ENCODE peak calls at places on chromosomes 16 and 17, in nine cellular contexts. Y is A549, V is lower lobe of right lung, G is tibial artery, X is lung, Z is upper lobe of right lung, O is pancreas, D is astrocyte of the spinal cord, U is transverse colon. J is an unnamed sample.
A peak's percentile ranks its signal among the peaks of the same experiment; 100 is the strongest.

GRCh38 chr16:16183562-16183961 is 39.7 kb downstream of the ABCC6 start:
- DNase-seq in U (no peak), Y (no peak), G (no peak), D (no peak), V (no peak), X (no peak), O (no peak), Z (no peak), J (no peak)

GRCh38 chr16:7605812-7606211 is 273.2 kb downstream of the RBFOX1 start:
- DNase-seq in O (no peak), G (no peak), U (no peak), Y (no peak), Z (no peak), X (no peak), V (no peak), D (no peak), J (no peak)

GRCh38 chr17:385195-385835 is 32.7 kb upstream of the RPH3AL start:
- DNase-seq in Z (peak; percentile 79), X (peak; percentile 60), U (peak; percentile 42), Y (peak; percentile 56), O (peak; percentile 56), G (no peak), D (no peak), V (peak; percentile 63), J (no peak)

GRCh38 chr17:62062313-62062712 is 2.8 kb downstream of the MED13 start:
- DNase-seq in G (no peak), Y (no peak), X (no peak), D (peak; percentile 17), Z (no peak), U (no peak), V (no peak), O (no peak), J (no peak)

GRCh38 chr16:2437032-2437790 is 8.0 kb downstream of the CCNF start:
- DNase-seq in O (no peak), U (no peak), V (no peak), G (peak; percentile 45), Z (peak; percentile 29), Y (no peak), D (no peak), X (no peak), J (no peak)

GRCh38 chr17:78351449-78352006 is 8.3 kb downstream of the SOCS3 start:
- DNase-seq in X (peak; percentile 92), D (peak; percentile 89), U (peak; percentile 89), Y (peak; percentile 86), Z (peak; percentile 96), G (peak; percentile 97), V (peak; percentile 94), O (peak; percentile 72), J (peak; percentile 99)

GRCh38 chr16:53043462-53043861 is 9.2 kb downstream of the CHD9NB start:
- DNase-seq in U (peak; percentile 23), G (no peak), Z (no peak), Y (no peak), D (no peak), V (no peak), O (no peak), X (no peak), J (no peak)

GRCh38 chr17:62030264-62030663 is 34.8 kb downstream of the MED13 start:
- DNase-seq in X (no peak), D (no peak), U (no peak), Y (no peak), G (no peak), V (no peak), Z (no peak), O (no peak), J (no peak)

GRCh38 chr17:63955791-63956190 is 16.9 kb downstream of the SCN4A start:
- DNase-seq in X (no peak), Y (no peak), D (no peak), V (no peak), G (no peak), O (no peak), U (no peak), Z (no peak), J (no peak)

GRCh38 chr17:74566132-74566753 is 1.1 kb downstream of the CD300H start:
- DNase-seq in Y (peak; percentile 66), Z (no peak), X (no peak), D (no peak), V (no peak), O (no peak), G (no peak), U (peak; percentile 39), J (no peak)

GRCh38 chr17:74024871-74025531 is 178.5 kb upstream of the RPL38 start:
- DNase-seq in U (no peak), V (no peak), G (no peak), D (no peak), X (no peak), Y (no peak), O (no peak), Z (no peak), J (no peak)

DNA sequence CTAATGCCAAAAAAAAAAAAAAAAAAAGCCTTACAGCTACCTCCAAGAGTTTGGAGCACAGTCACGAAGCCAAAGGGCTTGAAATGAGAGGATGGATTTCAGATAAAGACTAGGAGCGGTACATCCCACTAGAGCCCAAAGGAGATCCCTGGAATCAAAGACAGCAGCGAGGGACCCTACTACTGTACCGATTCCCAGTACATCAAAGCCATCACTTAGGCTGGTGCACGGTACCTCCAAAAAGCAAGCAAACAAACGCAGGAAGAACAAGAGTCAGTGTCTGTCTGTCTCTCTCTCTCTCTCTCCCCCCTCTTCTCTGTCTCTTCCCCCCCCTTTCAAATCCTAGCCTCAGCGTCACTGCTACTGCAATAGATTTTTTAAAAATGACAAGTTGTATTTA is 12.3 kb upstream of the ZFHX3 start:
- DNase-seq in X (no peak), V (no peak), U (no peak), Y (peak; percentile 40), G (peak; percentile 61), Z (no peak), D (no peak), O (no peak), J (no peak)
- H3K4me3 ChIP-seq in X (no peak overlapping the region), V (peak overlapping the region; percentile 73), U (peak overlapping the region; percentile 96), Y (peak overlapping the region; percentile 84), G (peak overlapping the region; percentile 88), Z (peak overlapping the region; percentile 71), D (peak overlapping the region; percentile 20), O (no peak overlapping the region), J (no peak overlapping the region)

DNA sequence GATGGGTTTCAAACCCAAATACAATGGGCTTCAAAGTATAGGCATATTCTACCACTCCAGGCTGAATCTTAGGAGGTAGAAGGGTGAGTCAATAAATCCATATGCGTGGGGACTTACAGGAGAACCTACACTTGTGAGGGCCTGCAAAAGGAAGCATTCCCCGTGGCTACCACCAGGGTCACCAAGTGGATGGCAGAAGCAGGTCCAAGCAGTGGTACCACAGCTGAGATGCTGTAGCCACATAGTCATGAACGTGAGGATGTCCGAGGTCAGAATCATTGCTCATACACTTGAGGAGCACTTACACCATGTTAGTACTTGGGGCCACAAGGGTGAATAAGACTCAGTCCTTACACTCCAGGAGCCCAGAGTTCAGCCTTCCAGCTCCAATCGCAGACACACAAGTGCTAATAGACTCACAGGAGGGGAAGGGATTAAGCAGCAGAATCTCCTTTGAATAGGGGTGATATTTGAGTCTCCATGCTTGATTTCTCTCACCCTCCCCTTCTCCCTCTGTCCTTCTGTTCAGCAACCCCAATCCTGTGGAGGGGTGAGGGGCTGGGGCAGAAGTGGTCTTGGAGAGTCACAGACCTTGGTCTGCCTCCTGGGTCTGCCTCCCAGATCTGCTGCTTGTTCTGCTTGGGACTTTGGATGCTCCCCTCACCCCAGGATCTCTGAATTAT is 42.5 kb upstream of the ASIC2 start:
- DNase-seq in Z (no peak), Y (peak; percentile 33), V (no peak), G (no peak), D (no peak), X (no peak), O (no peak), U (no peak), J (no peak)
- TF ChIP-seq CTCF in Z (no peak), Y (no peak), V (no peak), G (no peak), D (no peak), X (no peak), O (no peak), U (no peak), J (no peak)

DNA sequence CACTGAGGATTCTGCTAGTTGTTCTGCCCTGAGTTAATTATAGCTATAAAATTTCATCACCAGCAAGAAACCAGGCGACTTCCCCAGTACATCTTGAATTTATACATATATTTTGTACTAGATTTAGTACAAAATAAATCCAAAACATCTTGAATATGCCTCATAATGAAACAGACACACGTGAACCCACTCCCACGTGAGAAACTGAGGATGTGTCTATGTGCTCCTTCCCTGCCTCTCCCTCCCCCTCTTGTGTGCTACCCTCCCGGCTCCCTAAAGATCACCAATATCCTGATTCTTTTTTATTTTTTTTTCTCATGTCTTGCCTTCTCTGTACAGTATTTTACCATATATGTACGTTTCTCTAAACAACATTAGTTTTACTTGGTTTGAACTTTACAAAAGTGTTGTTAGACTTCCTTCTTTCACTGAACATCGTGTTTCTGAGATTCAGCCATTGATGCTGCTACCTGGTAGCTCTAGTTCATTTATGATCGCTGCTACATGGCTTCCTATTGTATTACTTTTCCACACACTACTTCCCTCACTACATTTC is 1.1 kb upstream of the LCMT1 start:
- DNase-seq in U (peak; percentile 24), V (no peak), Y (peak; percentile 40), G (no peak), O (no peak), Z (no peak), X (no peak), D (no peak), J (no peak)
- H3K4me3 ChIP-seq in U (peak overlapping the region; percentile 65), V (peak overlapping the region; percentile 96), Y (peak overlapping the region; percentile 78), G (peak overlapping the region; percentile 99), O (peak overlapping the region; percentile 97), Z (peak overlapping the region; percentile 98), X (no peak overlapping the region), D (peak overlapping the region; percentile 97), J (no peak overlapping the region)

GRCh38 chr17:27200476-27200875 is 93.4 kb upstream of the WSB1 start:
- DNase-seq in U (no peak), D (no peak), Z (no peak), Y (no peak), G (no peak), O (no peak), X (no peak), V (no peak), J (no peak)

GRCh38 chr17:27207073-27207511 is 86.8 kb upstream of the WSB1 start:
- DNase-seq in U (no peak), O (no peak), D (peak; percentile 33), X (no peak), Z (no peak), G (no peak), V (no peak), Y (peak; percentile 19), J (no peak)

GRCh38 chr17:27209316-27209715 is 84.6 kb upstream of the WSB1 start:
- DNase-seq in Y (no peak), V (no peak), D (no peak), G (no peak), Z (no peak), O (no peak), X (no peak), U (no peak), J (no peak)

GRCh38 chr17:27203241-27203640 is 90.7 kb upstream of the WSB1 start:
- DNase-seq in D (no peak), G (no peak), X (no peak), O (no peak), Y (no peak), V (no peak), Z (no peak), U (no peak), J (no peak)

DNA sequence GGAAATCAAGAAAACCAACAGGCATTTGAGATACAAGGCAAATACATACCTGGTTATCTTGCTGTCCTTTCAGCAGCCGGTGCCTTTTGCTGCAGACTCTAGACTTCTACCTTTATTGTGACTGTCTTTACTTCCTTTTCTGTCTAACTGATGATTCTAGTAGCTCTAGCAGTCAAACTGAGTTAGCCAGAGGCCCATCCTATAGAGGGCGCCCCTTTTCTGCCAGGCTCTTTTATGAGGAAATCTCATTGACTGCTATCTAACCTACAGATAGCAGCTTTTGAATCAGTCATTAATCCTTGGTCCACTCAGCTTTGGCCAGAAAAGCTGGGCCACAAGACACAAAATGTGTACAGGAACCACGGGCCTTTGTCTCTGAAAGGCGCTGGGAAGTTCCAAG is 87.5 kb upstream of the WSB1 start:
- DNase-seq in Z (no peak), Y (peak; percentile 22), G (no peak), O (no peak), V (no peak), X (no peak), D (no peak), U (peak; percentile 16), J (no peak)
- TF ChIP-seq CTCF in Z (peak; percentile 11), Y (peak; percentile 27), G (no peak), O (no peak), V (peak; percentile 20), X (no peak), D (peak; percentile 21), U (no peak), J (no peak)